ENCODE peak calls at places on chromosomes 2 and 18, in five cellular contexts. L, Q, T, X and V are unnamed samples. For H3K27me3, the result is how much of the 10 kb centered on the place peaks cover.

GRCh38 chr2:76958749-76959148 is 563.4 kb downstream of the LRRTM4 start:
- DNase-seq in L (no peak), Q (no peak), T (no peak), X (peak), V (no peak)

GRCh38 chr18:9404565-9405060 is 70.0 kb downstream of the TWSG1 start:
- DNase-seq in L (peak), Q (no peak), T (no peak), X (no peak), V (no peak)

GRCh38 chr2:225781145-225781544 is 381.6 kb downstream of the NYAP2 start:
- DNase-seq in L (no peak), Q (no peak), T (no peak), X (no peak), V (no peak)

GRCh38 chr2:170307052-170307451 is 129.1 kb downstream of the MYO3B start:
- DNase-seq in L (no peak), Q (no peak), T (no peak), X (peak), V (no peak)

GRCh38 chr2:230904856-230905447 is 20.1 kb downstream of the GPR55 start:
- DNase-seq in L (no peak), Q (no peak), T (no peak), X (no peak), V (no peak)

GRCh38 chr2:170881840-170882239 is 47.2 kb upstream of the GORASP2 start:
- DNase-seq in L (no peak), Q (no peak), T (no peak), X (no peak), V (no peak)

GRCh38 chr2:37802899-37803379 is 122.1 kb upstream of the RMDN2 start:
- DNase-seq in L (no peak), Q (no peak), T (no peak), X (no peak), V (no peak)

GRCh38 chr2:222756951-222757645 is 85.6 kb downstream of the MOGAT1 start:
- DNase-seq in L (no peak), Q (peak), T (no peak), X (no peak), V (no peak)

GRCh38 chr2:207472343-207473202 is 57.2 kb upstream of the CREB1 start:
- DNase-seq in L (no peak), Q (no peak), T (no peak), X (no peak), V (no peak)

GRCh38 chr2:20578895-20579825 is 71.7 kb downstream of the HS1BP3 start:
- DNase-seq in L (peak), Q (peak), T (peak), X (peak), V (peak)

GRCh38 chr2:95058989-95059601 is 33.6 kb downstream of the MAL start:
- DNase-seq in L (no peak), Q (no peak), T (no peak), X (no peak), V (no peak)

GRCh38 chr2:190846746-190847145 is 33.9 kb upstream of the GLS start:
- DNase-seq in L (no peak), Q (no peak), T (no peak), X (peak), V (no peak)

GRCh38 chr2:144181006-144181405 is 338.9 kb downstream of the ZEB2 start:
- DNase-seq in L (no peak), Q (no peak), T (no peak), X (no peak), V (no peak)

GRCh38 chr18:24488824-24489493 is 28.5 kb downstream of the HRH4 start:
- DNase-seq in L (peak), Q (peak), T (peak), X (peak), V (peak)

GRCh38 chr2:74759991-74760390 is 73.9 kb upstream of the HK2 start:
- DNase-seq in L (no peak), Q (no peak), T (no peak), X (no peak), V (no peak)

GRCh38 chr2:224025874-224026273 is 13.2 kb downstream of the SERPINE2 start:
- DNase-seq in L (peak), Q (no peak), T (no peak), X (no peak), V (peak)

GRCh38 chr18:63949068-63949737 is at the start of gene HMSD:
- DNase-seq in L (peak), Q (peak), T (peak), X (no peak), V (peak)

GRCh38 chr2:38428940-38429339 is 51.9 kb upstream of the ATL2 start:
- DNase-seq in L (no peak), Q (no peak), T (no peak), X (no peak), V (no peak)

GRCh38 chr18:68735498-68736343 is 20.8 kb upstream of the TMX3 start:
- DNase-seq in L (peak), Q (peak), T (peak), X (peak), V (no peak)

GRCh38 chr18:62682396-62682795 is 32.9 kb upstream of the PHLPP1 start:
- DNase-seq in L (no peak), Q (no peak), T (no peak), X (no peak), V (no peak)

GRCh38 chr2:176118606-176119370 is 2.2 kb downstream of the HOXD10 start:
- DNase-seq in L (peak), Q (peak), T (peak), X (peak), V (no peak)

GRCh38 chr2:178280261-178280852 is 86.0 kb downstream of the OSBPL6 start:
- DNase-seq in L (peak), Q (peak), T (peak), X (peak), V (no peak)

GRCh38 chr2:164794432-164795231 is 47.0 kb downstream of the COBLL1 start:
- DNase-seq in L (no peak), Q (no peak), T (no peak), X (no peak), V (no peak)

GRCh38 chr2:211397764-211398163 is 841.4 kb downstream of the CPS1 start:
- DNase-seq in L (no peak), Q (no peak), T (no peak), X (no peak), V (no peak)

GRCh38 chr2:96863575-96864342 is 5.9 kb upstream of the ANKRD39 start:
- DNase-seq in L (no peak), Q (no peak), T (no peak), X (no peak), V (no peak)

GRCh38 chr18:902179-902718 is 2.4 kb upstream of the ADCYAP1 start:
- DNase-seq in L (peak), Q (peak), T (no peak), X (no peak), V (no peak)

GRCh38 chr2:230805353-230806017 is 59.3 kb upstream of the ITM2C start:
- DNase-seq in L (no peak), Q (no peak), T (no peak), X (no peak), V (no peak)

GRCh38 chr18:35178260-35178659 is 62.6 kb upstream of the ZNF397 start:
- DNase-seq in L (no peak), Q (no peak), T (no peak), X (no peak), V (no peak)

GRCh38 chr2:73368781-73369180 is 16.9 kb upstream of the ALMS1 start:
- DNase-seq in L (peak), Q (no peak), T (no peak), X (no peak), V (no peak)

GRCh38 chr18:10850216-10850615 is 299.2 kb downstream of the PIEZO2 start:
- DNase-seq in L (no peak), Q (no peak), T (no peak), X (no peak), V (no peak)

GRCh38 chr2:46270384-46270783 is 26.8 kb upstream of the EPAS1 start:
- DNase-seq in L (peak), Q (no peak), T (no peak), X (no peak), V (no peak)
- H3K27me3 ChIP-seq in L (under half), Q (under half), T (under half), X (under half), V (under half)

DNA sequence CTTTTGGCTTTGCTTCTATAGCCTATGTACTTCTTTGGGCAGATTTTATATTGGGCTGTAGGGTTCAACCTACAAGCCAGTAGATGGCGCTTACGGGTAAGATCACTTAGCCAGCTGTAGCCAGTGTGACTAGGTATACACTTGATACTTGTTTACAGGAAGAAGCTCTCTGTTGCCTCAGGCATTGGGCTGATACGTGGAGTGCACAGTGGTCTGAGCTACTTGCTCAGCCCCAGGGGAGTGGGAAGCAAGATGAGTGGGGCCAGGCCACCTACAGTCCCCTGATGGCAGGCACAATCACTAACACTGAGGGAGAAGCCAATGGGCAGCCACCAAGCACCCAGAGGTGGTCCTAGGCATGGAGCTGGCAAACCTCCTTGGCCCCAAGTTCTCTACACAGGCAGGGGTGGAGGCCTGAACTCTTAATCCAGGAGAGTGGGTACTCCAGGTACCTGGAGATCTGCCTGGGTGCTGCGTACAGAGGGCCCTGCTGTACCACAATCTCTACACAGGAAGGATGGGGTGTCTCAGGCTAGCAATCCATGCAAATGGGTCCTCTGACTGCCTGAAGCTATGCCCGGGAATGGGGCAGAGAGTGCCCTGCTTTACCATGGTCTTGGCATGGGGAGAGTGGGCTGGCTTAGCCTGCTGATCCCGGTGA is 122.2 kb downstream of the NCOA1 start:
- DNase-seq in L (peak), Q (peak), T (no peak), X (peak), V (peak)
- TF ChIP-seq ZBTB33 in L (no peak), Q (no peak), T (no peak), X (no peak), V (no peak)

GRCh38 chr2:203656522-203657287 is 49.7 kb upstream of the CD28 start:
- DNase-seq in L (no peak), Q (no peak), T (no peak), X (peak), V (no peak)
- TF ChIP-seq POLR2AphosphoS5 in L (no peak), Q (no peak), T (no peak), X (no peak), V (no peak)

GRCh38 chr2:136117909-136118818 is at the start of gene CXCR4:
- DNase-seq in L (peak), Q (peak), T (peak), X (no peak), V (no peak)

GRCh38 chr2:136118819-136119716 is 1.1 kb upstream of the CXCR4 start:
- DNase-seq in L (peak), Q (no peak), T (peak), X (no peak), V (no peak)

GRCh38 chr2:136122654-136123053 is 4.7 kb upstream of the CXCR4 start:
- DNase-seq in L (no peak), Q (no peak), T (no peak), X (no peak), V (no peak)

GRCh38 chr2:136119717-136120675 is 2.0 kb upstream of the CXCR4 start:
- DNase-seq in L (no peak), Q (no peak), T (no peak), X (no peak), V (no peak)

GRCh38 chr2:136121511-136121910 is 3.6 kb upstream of the CXCR4 start:
- DNase-seq in L (no peak), Q (no peak), T (no peak), X (no peak), V (no peak)
- H3K27me3 ChIP-seq in L (under half), Q (half or more), T (under half), X (under half), V (under half)

DNA sequence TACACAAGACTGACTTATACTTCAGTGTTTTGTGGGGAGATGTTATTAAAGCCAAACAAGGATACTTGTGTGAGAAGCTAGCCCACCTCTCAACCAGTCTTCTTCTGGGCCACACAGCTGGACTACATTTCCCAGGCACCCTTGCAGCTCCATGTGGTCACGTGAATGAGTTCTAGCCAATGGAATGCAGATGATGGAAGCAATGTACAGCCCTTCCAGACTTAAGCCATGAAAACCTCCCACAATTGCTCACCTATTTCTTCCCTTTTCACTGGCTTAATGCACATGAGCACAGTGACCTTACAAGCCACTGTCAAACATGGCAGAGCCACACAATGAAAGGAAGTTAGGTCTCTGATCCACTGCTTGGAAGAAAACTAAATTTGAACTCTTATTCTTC is 20.4 kb upstream of the FEZ2 start:
- DNase-seq in L (peak), Q (peak), T (peak), X (peak), V (peak)
- TF ChIP-seq ZBTB33 in L (no peak), Q (no peak), T (no peak), X (no peak), V (no peak)